ENCODE peak calls at places on chromosome 5, in five cellular contexts. U, F, I, J and T are unnamed samples.

GRCh38 chr5:173780356-173781234 is 107.6 kb upstream of the CPEB4 start:
- DNase-seq in U (no peak), F (no peak), I (no peak), J (no peak), T (no peak)

GRCh38 chr5:165185726-165186125 is 1680.3 kb downstream of the MAT2B start:
- DNase-seq in U (no peak), F (no peak), I (no peak), J (no peak), T (no peak)

GRCh38 chr5:34474573-34475021 is 181.5 kb upstream of the RAI14 start:
- DNase-seq in U (no peak), F (no peak), I (no peak), J (peak), T (no peak)

GRCh38 chr5:172453986-172454354 is 355 bp downstream of the SH3PXD2B start:
- DNase-seq in U (peak), F (peak), I (no peak), J (peak), T (peak)

GRCh38 chr5:109575506-109575905 is 114.2 kb upstream of the MAN2A1 start:
- DNase-seq in U (no peak), F (no peak), I (no peak), J (no peak), T (no peak)

GRCh38 chr5:111385970-111386831 is 126.1 kb downstream of the STARD4 start:
- DNase-seq in U (peak), F (no peak), I (no peak), J (no peak), T (no peak)

GRCh38 chr5:142600611-142601360 is 85.1 kb downstream of the FGF1 start:
- DNase-seq in U (no peak), F (peak), I (no peak), J (no peak), T (no peak)

GRCh38 chr5:177029498-177029897 is 7.0 kb downstream of the ZNF346 start:
- DNase-seq in U (no peak), F (no peak), I (no peak), J (no peak), T (no peak)

GRCh38 chr5:72206160-72206559 is 98.9 kb downstream of the MAP1B start:
- DNase-seq in U (no peak), F (no peak), I (no peak), J (no peak), T (no peak)

GRCh38 chr5:179805529-179806249 is 977 bp downstream of the MGAT4B start:
- DNase-seq in U (peak), F (peak), I (no peak), J (peak), T (no peak)

GRCh38 chr5:72285425-72285821 is 34.6 kb downstream of the MRPS27 start:
- DNase-seq in U (no peak), F (no peak), I (no peak), J (no peak), T (no peak)

GRCh38 chr5:137735531-137736284 is at the start of gene KLHL3:
- DNase-seq in U (peak), F (peak), I (no peak), J (peak), T (peak)

GRCh38 chr5:172509405-172509781 is 55.1 kb upstream of the SH3PXD2B start:
- DNase-seq in U (no peak), F (no peak), I (no peak), J (no peak), T (peak)

GRCh38 chr5:28328691-28329090 is 1290.3 kb upstream of the CDH9 start:
- DNase-seq in U (no peak), F (no peak), I (no peak), J (no peak), T (no peak)

GRCh38 chr5:150489358-150490295 is 18.3 kb upstream of the NDST1 start:
- DNase-seq in U (peak), F (no peak), I (no peak), J (peak), T (no peak)

GRCh38 chr5:180040287-180041214 is 31.0 kb downstream of the RNF130 start:
- DNase-seq in U (no peak), F (peak), I (no peak), J (no peak), T (no peak)

GRCh38 chr5:74409166-74409706 is 231.3 kb downstream of the ENC1 start:
- DNase-seq in U (no peak), F (peak), I (no peak), J (no peak), T (no peak)

GRCh38 chr5:168931638-168932345 is 352.6 kb upstream of the PANK3 start:
- DNase-seq in U (no peak), F (no peak), I (no peak), J (no peak), T (no peak)

GRCh38 chr5:156396063-156396829 is 69.3 kb downstream of the SGCD start:
- DNase-seq in U (no peak), F (no peak), I (no peak), J (no peak), T (no peak)

GRCh38 chr5:39100851-39101396 is 26.7 kb upstream of the RICTOR start:
- DNase-seq in U (no peak), F (no peak), I (no peak), J (no peak), T (no peak)

GRCh38 chr5:150513375-150514309 is 5.7 kb downstream of the NDST1 start:
- DNase-seq in U (peak), F (peak), I (no peak), J (no peak), T (no peak)

GRCh38 chr5:67100301-67100700 is 96.3 kb downstream of the CD180 start:
- DNase-seq in U (no peak), F (no peak), I (no peak), J (no peak), T (no peak)

GRCh38 chr5:16076657-16077056 is 102.9 kb downstream of the MARCHF11 start:
- DNase-seq in U (no peak), F (no peak), I (no peak), J (no peak), T (no peak)

GRCh38 chr5:98827161-98827560 is 53.7 kb downstream of the RGMB start:
- DNase-seq in U (no peak), F (no peak), I (no peak), J (no peak), T (no peak)

GRCh38 chr5:134141346-134142050 is 27.0 kb downstream of the TCF7 start:
- DNase-seq in U (no peak), F (peak), I (no peak), J (no peak), T (no peak)

GRCh38 chr5:55600536-55601208 is 65.9 kb upstream of the PLPP1 start:
- DNase-seq in U (no peak), F (no peak), I (no peak), J (peak), T (no peak)

GRCh38 chr5:140344683-140345423 is 1.6 kb downstream of the HBEGF start:
- DNase-seq in U (no peak), F (no peak), I (no peak), J (peak), T (no peak)
- TF ChIP-seq CTCF in U (no peak), F (no peak), I (no peak), J (no peak), T (no peak)

GRCh38 chr5:40680741-40681350 is 1.1 kb downstream of the PTGER4 start:
- DNase-seq in U (peak), F (peak), I (peak), J (peak), T (peak)
- TF ChIP-seq CTCF in U (peak), F (no peak), I (peak), J (no peak), T (peak)

DNA sequence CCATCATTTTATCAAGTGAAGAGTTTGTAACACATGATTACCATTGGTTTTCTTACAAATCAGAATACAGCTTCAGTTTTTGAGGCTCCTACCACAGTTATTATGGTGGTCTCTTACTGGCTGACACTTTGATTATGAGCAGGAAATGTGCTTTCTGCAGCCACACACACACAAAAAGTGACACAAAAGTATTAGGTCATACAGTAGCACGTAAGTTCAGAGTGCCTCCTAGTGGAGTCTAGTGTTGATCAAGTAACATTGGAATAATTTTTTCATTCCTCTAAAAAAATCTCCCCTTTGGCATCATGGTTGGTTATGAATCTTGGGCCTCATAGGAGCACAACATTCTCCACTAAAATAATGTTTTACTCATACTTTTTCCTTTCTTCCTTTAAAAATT is 37.6 kb downstream of the PAM start:
- DNase-seq in U (no peak), F (no peak), I (no peak), J (no peak), T (no peak)
- TF ChIP-seq CTCF in U (no peak), F (peak), I (no peak), J (no peak), T (peak)

DNA sequence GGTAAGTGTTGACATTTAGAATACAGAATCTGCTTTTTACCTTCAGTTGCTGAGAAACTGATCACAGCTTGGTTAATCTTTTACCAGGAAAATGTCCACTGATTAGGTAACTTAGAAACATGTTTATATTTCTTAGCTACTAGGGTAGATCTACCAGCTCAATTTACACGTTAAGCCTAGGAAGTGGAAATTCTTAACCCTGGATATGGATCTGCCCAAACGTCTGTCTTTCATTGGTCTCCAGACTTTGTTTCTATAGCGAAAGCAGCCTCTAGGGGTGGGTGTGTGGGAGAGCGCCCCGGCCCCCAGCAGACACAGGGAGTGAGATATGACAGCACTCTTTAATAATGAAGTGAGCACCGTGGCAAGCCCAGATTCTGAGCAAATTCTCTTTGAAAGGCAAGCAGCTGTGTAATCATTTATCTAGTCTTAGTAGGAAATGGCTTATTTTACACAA is 141.6 kb upstream of the ZNF608 start:
- DNase-seq in U (peak), F (peak), I (no peak), J (no peak), T (no peak)
- TF ChIP-seq CTCF in U (peak), F (no peak), I (no peak), J (no peak), T (peak)